ENCODE peak calls at places on chromosomes 6 and 20, in six cellular contexts. B is stomach, T is suprapubic skin, E is upper lobe of right lung, K is RWPE2, H is heart left ventricle. A is an unnamed sample. For H3K9me3, the result is how much of the 10 kb centered on the place peaks cover.

GRCh38 chr6:54717849-54718455 is 128.6 kb upstream of the FAM83B start:
- DNase-seq in B (peak), T (no peak), E (no peak), K (no peak), H (no peak), A (peak)

GRCh38 chr20:50710492-50711063 is 19.2 kb upstream of the RIPOR3 start:
- DNase-seq in B (no peak), T (no peak), E (no peak), K (no peak), H (no peak), A (no peak)

GRCh38 chr6:22828179-22829062 is 259.1 kb downstream of the HDGFL1 start:
- DNase-seq in B (no peak), T (no peak), E (no peak), K (no peak), H (peak), A (peak)

GRCh38 chr6:24060982-24061754 is 64.8 kb upstream of the NRSN1 start:
- DNase-seq in B (no peak), T (no peak), E (no peak), K (no peak), H (no peak), A (no peak)

GRCh38 chr20:41218466-41218865 is 81.1 kb downstream of the PLCG1 start:
- DNase-seq in B (no peak), T (no peak), E (no peak), K (no peak), H (peak), A (no peak)

GRCh38 chr6:130215526-130215925 is 7.2 kb downstream of the SAMD3 start:
- DNase-seq in B (no peak), T (no peak), E (no peak), K (no peak), H (no peak), A (no peak)

GRCh38 chr6:83879746-83880145 is 20.3 kb downstream of the CYB5R4 start:
- DNase-seq in B (no peak), T (no peak), E (no peak), K (no peak), H (no peak), A (no peak)

GRCh38 chr6:35596448-35597442 is 84.0 kb upstream of the TULP1 start:
- DNase-seq in B (no peak), T (no peak), E (no peak), K (no peak), H (no peak), A (no peak)

GRCh38 chr6:165662041-165662491 is 975 bp downstream of the PDE10A start:
- DNase-seq in B (no peak), T (no peak), E (no peak), K (no peak), H (peak), A (peak)

GRCh38 chr6:42123379-42124103 is 18.9 kb downstream of the C6orf132 start:
- DNase-seq in B (no peak), T (no peak), E (no peak), K (no peak), H (no peak), A (peak)

GRCh38 chr6:157539421-157539822 is 158.4 kb downstream of the ZDHHC14 start:
- DNase-seq in B (no peak), T (no peak), E (no peak), K (no peak), H (no peak), A (no peak)

GRCh38 chr6:41066867-41067304 is 5.3 kb downstream of the OARD1 start:
- DNase-seq in B (peak), T (peak), E (no peak), K (no peak), H (peak), A (peak)

GRCh38 chr20:35742741-35743523 is 872 bp upstream of the RBM39 start:
- DNase-seq in B (no peak), T (no peak), E (no peak), K (no peak), H (no peak), A (peak)

GRCh38 chr20:49583669-49584417 is 15.9 kb upstream of the PTGIS start:
- DNase-seq in B (peak), T (no peak), E (no peak), K (no peak), H (peak), A (peak)

GRCh38 chr6:106431972-106432371 is 71.5 kb downstream of the CRYBG1 start:
- DNase-seq in B (no peak), T (no peak), E (no peak), K (no peak), H (no peak), A (no peak)

GRCh38 chr20:32075534-32075933 is 23.5 kb downstream of the HCK start:
- DNase-seq in B (no peak), T (no peak), E (no peak), K (no peak), H (no peak), A (no peak)

GRCh38 chr6:119985952-119986736 is 636.6 kb upstream of the MAN1A1 start:
- DNase-seq in B (no peak), T (no peak), E (no peak), K (no peak), H (no peak), A (no peak)

GRCh38 chr20:19783966-19784401 is 25.9 kb downstream of the RIN2 start:
- DNase-seq in B (peak), T (no peak), E (peak), K (peak), H (peak), A (peak)

GRCh38 chr6:45398075-45398817 is 20.5 kb upstream of the SUPT3H start:
- DNase-seq in B (no peak), T (no peak), E (no peak), K (no peak), H (no peak), A (no peak)

GRCh38 chr20:52103911-52104545 is 87.6 kb downstream of the ZFP64 start:
- DNase-seq in B (no peak), T (no peak), E (peak), K (no peak), H (no peak), A (no peak)

GRCh38 chr20:4925842-4926530 is 75.3 kb downstream of the SLC23A2 start:
- DNase-seq in B (peak), T (no peak), E (no peak), K (no peak), H (peak), A (peak)

GRCh38 chr6:8743146-8743745 is 307.9 kb upstream of the SLC35B3 start:
- DNase-seq in B (no peak), T (no peak), E (no peak), K (no peak), H (no peak), A (no peak)

GRCh38 chr6:104118274-104118673 is 741.4 kb downstream of the HACE1 start:
- DNase-seq in B (no peak), T (no peak), E (no peak), K (no peak), H (no peak), A (no peak)

GRCh38 chr6:158561247-158561884 is 1.5 kb downstream of the TMEM181 start:
- DNase-seq in B (no peak), T (no peak), E (no peak), K (no peak), H (no peak), A (no peak)

GRCh38 chr20:61933481-61933950 is 132.2 kb downstream of the TAF4 start:
- DNase-seq in B (no peak), T (peak), E (peak), K (peak), H (peak), A (no peak)

GRCh38 chr20:9977629-9978028 is 57.2 kb upstream of the ANKEF1 start:
- DNase-seq in B (no peak), T (no peak), E (no peak), K (no peak), H (no peak), A (no peak)

GRCh38 chr20:51074062-51074461 is 51.2 kb upstream of the KCNG1 start:
- DNase-seq in B (no peak), T (no peak), E (no peak), K (no peak), H (no peak), A (no peak)

GRCh38 chr6:108133594-108134179 is 32.1 kb upstream of the NR2E1 start:
- DNase-seq in B (peak), T (no peak), E (peak), K (peak), H (peak), A (peak)

GRCh38 chr6:7542878-7543394 is 1.5 kb downstream of the DSP start:
- DNase-seq in B (peak), T (peak), E (peak), K (peak), H (peak), A (peak)

DNA sequence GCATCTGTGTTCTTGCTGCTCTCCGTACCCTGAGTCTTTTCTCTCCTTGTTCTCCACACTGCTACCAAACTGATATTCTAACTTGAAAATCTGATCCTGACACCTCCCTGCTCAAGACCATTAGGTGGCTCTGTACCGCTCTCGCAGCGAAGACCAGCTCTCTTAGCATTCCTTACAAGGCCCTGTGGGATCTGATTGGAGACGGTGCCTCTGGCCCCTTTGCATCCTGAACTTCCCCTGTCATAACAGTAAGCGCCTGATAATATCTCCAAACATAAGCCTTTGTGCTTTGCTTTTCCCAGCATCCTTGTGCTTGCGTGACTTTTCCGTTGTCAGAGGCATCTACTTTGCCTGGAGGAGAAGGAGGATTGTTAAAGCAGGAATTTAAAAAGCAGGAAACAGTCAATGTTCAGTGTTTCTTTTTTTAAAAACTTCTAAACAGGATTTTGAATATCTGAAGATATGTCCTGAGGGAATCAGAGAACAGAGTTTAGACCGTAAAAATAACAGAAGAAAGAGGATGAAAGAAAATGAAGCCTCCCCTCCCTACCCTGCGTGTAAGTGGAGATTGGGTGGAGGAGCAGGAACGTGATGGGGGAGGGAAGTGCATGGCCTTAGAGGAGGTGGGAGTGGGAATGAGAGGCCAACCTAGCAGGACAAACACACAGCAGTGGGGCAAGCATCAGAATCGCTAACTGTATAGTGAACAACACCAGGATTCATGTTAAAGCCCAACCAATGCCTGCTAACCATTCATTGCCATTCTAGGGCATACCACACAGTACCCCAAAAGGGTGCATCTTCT is 89.2 kb upstream of the STMND1 start:
- DNase-seq in B (no peak), T (no peak), E (no peak), K (no peak), H (no peak), A (no peak)
- TF ChIP-seq CTCF in B (no peak), T (no peak), E (peak), K (no peak), H (peak), A (no peak)

GRCh38 chr6:61592238-61592637 is 693.8 kb downstream of the KHDRBS2 start:
- DNase-seq in B (no peak), T (no peak), E (no peak), K (no peak), H (no peak), A (no peak)
- H3K9me3 ChIP-seq in B (under half), T (under half), E (under half), K (under half), H (under half), A (under half)

GRCh38 chr6:151647871-151648639 is 154.2 kb downstream of the CCDC170 start:
- DNase-seq in B (no peak), T (no peak), E (no peak), K (no peak), H (no peak), A (no peak)
- TF ChIP-seq CTCF in B (no peak), T (no peak), E (no peak), K (peak), H (no peak), A (no peak)

DNA sequence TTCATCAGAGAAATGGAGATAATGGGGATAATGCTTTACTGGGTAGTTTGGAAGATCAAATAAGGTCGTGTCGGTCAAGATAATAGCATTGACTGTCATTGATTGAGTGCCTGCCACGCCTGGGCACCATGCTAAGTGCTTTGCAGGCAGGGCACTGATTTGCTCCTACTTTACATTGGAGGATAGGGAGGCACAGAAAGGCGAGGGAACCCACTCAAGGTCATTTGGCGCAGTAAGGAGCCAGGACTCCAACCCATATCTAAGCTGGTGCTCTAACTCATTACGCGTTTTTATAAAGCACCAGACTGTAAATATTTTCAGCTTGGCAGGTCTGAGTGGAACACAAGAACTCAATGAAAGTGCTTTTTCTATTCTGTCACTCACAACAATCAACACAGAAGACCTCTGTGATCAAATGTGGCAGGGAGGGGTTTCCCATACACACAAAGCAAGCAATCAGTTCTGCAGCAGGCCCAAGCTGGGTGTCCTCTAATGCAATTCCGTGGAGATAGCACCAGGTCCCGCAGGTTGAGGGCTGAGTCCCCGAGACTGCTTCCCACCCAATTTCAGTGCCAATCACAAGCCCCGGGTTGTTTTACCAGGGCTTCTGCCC is 373.6 kb downstream of the CDH26 start:
- DNase-seq in B (no peak), T (no peak), E (no peak), K (peak), H (no peak), A (no peak)
- H3K9me3 ChIP-seq in B (under half), T (under half), E (under half), K (under half), H (under half), A (under half)

GRCh38 chr20:46150982-46151381 is 32.9 kb downstream of the CD40 start:
- DNase-seq in B (no peak), T (no peak), E (no peak), K (no peak), H (no peak), A (no peak)

GRCh38 chr20:46154796-46155195 is 36.7 kb downstream of the CD40 start:
- DNase-seq in B (no peak), T (no peak), E (no peak), K (no peak), H (no peak), A (no peak)

GRCh38 chr20:46152824-46153586 is 34.9 kb downstream of the CD40 start:
- DNase-seq in B (no peak), T (no peak), E (no peak), K (no peak), H (no peak), A (no peak)

GRCh38 chr20:46148313-46149213 is 30.4 kb downstream of the CD40 start:
- DNase-seq in B (no peak), T (no peak), E (no peak), K (no peak), H (no peak), A (no peak)

GRCh38 chr20:46151936-46152335 is 33.8 kb downstream of the CD40 start:
- DNase-seq in B (no peak), T (no peak), E (no peak), K (no peak), H (no peak), A (no peak)
- TF ChIP-seq CTCF in B (no peak), T (no peak), E (peak), K (peak), H (no peak), A (peak)

GRCh38 chr20:55882286-55882685 is 123.0 kb downstream of the CBLN4 start:
- DNase-seq in B (no peak), T (no peak), E (no peak), K (no peak), H (no peak), A (no peak)

GRCh38 chr20:55881204-55881603 is 124.1 kb downstream of the CBLN4 start:
- DNase-seq in B (no peak), T (no peak), E (no peak), K (no peak), H (no peak), A (no peak)

GRCh38 chr20:55888655-55889054 is 116.7 kb downstream of the CBLN4 start:
- DNase-seq in B (no peak), T (no peak), E (no peak), K (no peak), H (no peak), A (no peak)

GRCh38 chr20:55880361-55880760 is 125.0 kb downstream of the CBLN4 start:
- DNase-seq in B (no peak), T (no peak), E (no peak), K (no peak), H (no peak), A (no peak)

GRCh38 chr20:55882922-55883321 is 122.4 kb downstream of the CBLN4 start:
- DNase-seq in B (no peak), T (no peak), E (no peak), K (no peak), H (no peak), A (no peak)
- H3K9me3 ChIP-seq in B (under half), T (under half), E (under half), K (under half), H (under half), A (under half)

GRCh38 chr20:1735417-1736089 is 78.0 kb upstream of the SIRPG start:
- DNase-seq in B (no peak), T (no peak), E (no peak), K (peak), H (no peak), A (no peak)

GRCh38 chr20:1737134-1737533 is 79.6 kb upstream of the SIRPG start:
- DNase-seq in B (no peak), T (no peak), E (no peak), K (no peak), H (no peak), A (no peak)

DNA sequence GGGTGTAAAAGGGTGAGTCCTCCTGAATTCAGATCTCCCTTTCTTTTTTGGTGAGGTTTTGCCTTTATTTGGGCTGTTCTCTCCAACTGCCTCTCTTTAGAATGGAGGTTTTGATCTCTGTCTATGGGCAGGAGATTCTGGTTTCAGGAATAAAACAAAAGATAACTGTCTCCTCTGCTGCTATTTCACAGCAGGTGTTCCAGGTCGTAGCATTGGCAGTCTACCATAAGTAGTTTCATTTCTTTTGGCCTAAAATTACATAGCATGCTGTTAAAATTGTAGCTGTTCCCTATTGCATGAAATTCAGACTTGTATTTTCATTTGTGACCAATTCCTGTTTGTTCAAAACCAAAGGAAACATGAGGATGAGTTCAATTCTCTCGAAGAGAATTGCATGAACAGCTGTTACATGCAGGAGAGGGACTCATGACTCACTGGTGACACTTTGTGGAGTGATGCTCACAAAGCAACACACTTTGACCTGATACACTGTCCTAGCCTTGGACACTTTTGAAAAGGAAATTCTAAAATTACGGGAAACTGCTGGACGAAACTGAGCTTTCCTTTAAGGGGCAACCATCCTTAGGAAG is 76.8 kb upstream of the SIRPG start:
- DNase-seq in B (no peak), T (no peak), E (no peak), K (no peak), H (no peak), A (no peak)
- TF ChIP-seq CTCF in B (no peak), T (no peak), E (peak), K (peak), H (no peak), A (no peak)

GRCh38 chr6:137163732-137164318 is 9.6 kb downstream of the IL22RA2 start:
- DNase-seq in B (no peak), T (no peak), E (no peak), K (no peak), H (no peak), A (no peak)

GRCh38 chr6:137162692-137163303 is 10.6 kb downstream of the IL22RA2 start:
- DNase-seq in B (no peak), T (no peak), E (no peak), K (no peak), H (no peak), A (no peak)

GRCh38 chr6:137167702-137168377 is 5.6 kb downstream of the IL22RA2 start:
- DNase-seq in B (no peak), T (no peak), E (no peak), K (no peak), H (no peak), A (no peak)

GRCh38 chr6:137165375-137166246 is 7.8 kb downstream of the IL22RA2 start:
- DNase-seq in B (peak), T (no peak), E (no peak), K (no peak), H (no peak), A (peak)

GRCh38 chr6:137166247-137167098 is 7.0 kb downstream of the IL22RA2 start:
- DNase-seq in B (no peak), T (no peak), E (no peak), K (no peak), H (no peak), A (no peak)
- H3K9me3 ChIP-seq in B (under half), T (under half), E (under half), K (under half), H (under half), A (under half)

A was measured in thyroid gland.